ENCODE peak calls at places on chromosomes 11 and 22, in seven cellular contexts. One of them, this sample, is unnamed.

GRCh38 chr11:30914143-30914762 is 328.1 kb upstream of the MPPED2 start:
- DNase-seq in stomach: peak; percentile 52
- DNase-seq in neural progenitor cell: peak; percentile 88
- DNase-seq in left lung: peak; percentile 50
- DNase-seq in colonic mucosa: peak; percentile 31
- DNase-seq in CD8-positive, alpha-beta memory T cell: no peak
- DNase-seq in AG04450: peak; percentile 16
- DNase-seq in this sample: peak; percentile 64

GRCh38 chr11:43852057-43852636 is 28.5 kb upstream of the ALKBH3 start:
- DNase-seq in stomach: peak; percentile 62
- DNase-seq in neural progenitor cell: peak; percentile 80
- DNase-seq in left lung: peak; percentile 34
- DNase-seq in colonic mucosa: peak; percentile 40
- DNase-seq in CD8-positive, alpha-beta memory T cell: peak; percentile 3
- DNase-seq in AG04450: peak; percentile 79
- DNase-seq in this sample: peak; percentile 71

GRCh38 chr11:84675631-84676030 is 951.5 kb downstream of the DLG2 start:
- DNase-seq in stomach: no peak
- DNase-seq in neural progenitor cell: no peak
- DNase-seq in left lung: no peak
- DNase-seq in colonic mucosa: no peak
- DNase-seq in CD8-positive, alpha-beta memory T cell: no peak
- DNase-seq in AG04450: no peak
- DNase-seq in this sample: no peak

GRCh38 chr11:36266767-36267166 is 22.5 kb downstream of the COMMD9 start:
- DNase-seq in stomach: no peak
- DNase-seq in neural progenitor cell: no peak
- DNase-seq in left lung: no peak
- DNase-seq in colonic mucosa: peak; percentile 1
- DNase-seq in CD8-positive, alpha-beta memory T cell: no peak
- DNase-seq in AG04450: no peak
- DNase-seq in this sample: no peak

GRCh38 chr11:123454060-123454651 is 24.1 kb downstream of the GRAMD1B start:
- DNase-seq in stomach: no peak
- DNase-seq in neural progenitor cell: no peak
- DNase-seq in left lung: peak; percentile 42
- DNase-seq in colonic mucosa: no peak
- DNase-seq in CD8-positive, alpha-beta memory T cell: no peak
- DNase-seq in AG04450: no peak
- DNase-seq in this sample: no peak

GRCh38 chr11:59756845-59757244 is 1.7 kb downstream of the STX3 start:
- DNase-seq in stomach: peak; percentile 60
- DNase-seq in neural progenitor cell: no peak
- DNase-seq in left lung: peak; percentile 54
- DNase-seq in colonic mucosa: peak; percentile 78
- DNase-seq in CD8-positive, alpha-beta memory T cell: no peak
- DNase-seq in AG04450: no peak
- DNase-seq in this sample: peak; percentile 45

GRCh38 chr11:2529636-2530035 is 84.8 kb downstream of the KCNQ1 start:
- DNase-seq in stomach: no peak
- DNase-seq in neural progenitor cell: no peak
- DNase-seq in left lung: peak; percentile 31
- DNase-seq in colonic mucosa: no peak
- DNase-seq in CD8-positive, alpha-beta memory T cell: no peak
- DNase-seq in AG04450: no peak
- DNase-seq in this sample: no peak

GRCh38 chr22:46072030-46072881 is 78.1 kb upstream of the PPARA start:
- DNase-seq in stomach: peak; percentile 82
- DNase-seq in neural progenitor cell: peak; percentile 48
- DNase-seq in left lung: peak; percentile 72
- DNase-seq in colonic mucosa: peak; percentile 73
- DNase-seq in CD8-positive, alpha-beta memory T cell: no peak
- DNase-seq in AG04450: no peak
- DNase-seq in this sample: peak; percentile 68

GRCh38 chr22:46723882-46724281 is 14.2 kb downstream of the CERK start:
- DNase-seq in stomach: no peak
- DNase-seq in neural progenitor cell: no peak
- DNase-seq in left lung: no peak
- DNase-seq in colonic mucosa: no peak
- DNase-seq in CD8-positive, alpha-beta memory T cell: no peak
- DNase-seq in AG04450: no peak
- DNase-seq in this sample: no peak

GRCh38 chr22:19717181-19717580 is 2.9 kb downstream of the SEPTIN5 start:
- DNase-seq in stomach: no peak
- DNase-seq in neural progenitor cell: no peak
- DNase-seq in left lung: no peak
- DNase-seq in colonic mucosa: no peak
- DNase-seq in CD8-positive, alpha-beta memory T cell: no peak
- DNase-seq in AG04450: no peak
- DNase-seq in this sample: no peak

GRCh38 chr11:108556019-108556418 is 37.5 kb downstream of the EXPH5 start:
- DNase-seq in stomach: no peak
- DNase-seq in neural progenitor cell: no peak
- DNase-seq in left lung: no peak
- DNase-seq in colonic mucosa: no peak
- DNase-seq in CD8-positive, alpha-beta memory T cell: no peak
- DNase-seq in AG04450: no peak
- DNase-seq in this sample: no peak

GRCh38 chr22:31075961-31076360 is 5.2 kb upstream of the SMTN start:
- DNase-seq in stomach: peak; percentile 50
- DNase-seq in neural progenitor cell: no peak
- DNase-seq in left lung: peak; percentile 88
- DNase-seq in colonic mucosa: peak; percentile 72
- DNase-seq in CD8-positive, alpha-beta memory T cell: no peak
- DNase-seq in AG04450: no peak
- DNase-seq in this sample: peak; percentile 56

GRCh38 chr22:36328635-36329216 is 59.0 kb downstream of the MYH9 start:
- DNase-seq in stomach: peak; percentile 61
- DNase-seq in neural progenitor cell: no peak
- DNase-seq in left lung: peak; percentile 57
- DNase-seq in colonic mucosa: no peak
- DNase-seq in CD8-positive, alpha-beta memory T cell: no peak
- DNase-seq in AG04450: peak; percentile 85
- DNase-seq in this sample: peak; percentile 77

GRCh38 chr11:2555891-2556290 is 111.1 kb downstream of the KCNQ1 start:
- DNase-seq in stomach: no peak
- DNase-seq in neural progenitor cell: no peak
- DNase-seq in left lung: peak; percentile 8
- DNase-seq in colonic mucosa: no peak
- DNase-seq in CD8-positive, alpha-beta memory T cell: no peak
- DNase-seq in AG04450: no peak
- DNase-seq in this sample: no peak

DNA sequence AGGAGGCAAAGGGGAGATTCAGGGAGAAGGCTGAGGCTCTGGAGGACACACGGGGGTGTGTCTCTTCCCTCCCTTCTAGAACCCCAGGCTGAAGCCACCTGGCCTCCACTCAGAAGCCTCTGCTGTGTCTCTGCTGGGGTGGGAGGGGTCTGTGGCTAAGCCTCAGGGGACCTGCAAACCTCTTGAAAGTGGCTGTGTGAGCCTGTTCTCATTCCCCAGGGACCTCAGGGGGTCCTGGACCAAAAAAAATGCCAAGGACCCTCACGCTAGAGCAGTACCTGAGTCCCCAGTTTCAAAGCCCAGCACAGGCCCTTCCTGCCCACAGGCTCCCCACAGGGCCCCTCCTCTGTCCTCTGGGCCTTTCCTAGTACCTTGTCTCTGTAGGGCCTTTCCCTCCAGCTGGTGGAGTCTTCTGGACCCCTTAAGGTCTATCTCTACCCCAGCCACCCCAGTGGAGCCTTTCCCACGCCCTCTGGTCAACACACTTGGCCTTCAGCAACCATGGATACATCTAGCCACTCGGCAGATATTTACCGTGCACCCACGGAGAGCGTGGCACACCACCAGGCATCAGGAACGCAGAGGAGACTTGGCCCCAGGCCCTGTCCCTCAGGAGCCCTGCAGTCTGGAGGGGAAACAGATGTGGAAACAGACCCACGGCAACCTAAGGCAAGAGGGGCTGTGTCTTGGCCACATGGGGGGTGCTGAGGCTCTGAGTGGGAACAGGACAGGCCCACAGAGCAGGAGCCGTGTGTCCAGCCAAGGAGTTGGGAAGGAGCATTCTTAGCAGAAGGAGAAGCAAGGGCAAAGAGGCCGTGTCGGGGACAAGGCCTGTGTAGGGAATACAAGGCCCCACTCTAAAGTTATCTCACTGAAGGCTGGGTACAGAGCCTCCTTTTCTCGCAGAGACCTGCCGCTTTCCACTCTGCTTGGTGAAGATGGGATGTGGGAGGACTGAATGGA is 18.5 kb downstream of the PLA2G6 start:
- DNase-seq in stomach: no peak
- DNase-seq in neural progenitor cell: no peak
- DNase-seq in left lung: no peak
- DNase-seq in colonic mucosa: no peak
- DNase-seq in CD8-positive, alpha-beta memory T cell: no peak
- DNase-seq in AG04450: no peak
- DNase-seq in this sample: no peak
- H3K27ac ChIP-seq in stomach: peak overlapping the region; percentile 25
- H3K27ac ChIP-seq in neural progenitor cell: no peak overlapping the region
- H3K27ac ChIP-seq in left lung: no peak overlapping the region
- H3K27ac ChIP-seq in colonic mucosa: no peak overlapping the region
- H3K27ac ChIP-seq in CD8-positive, alpha-beta memory T cell: no peak overlapping the region
- H3K27ac ChIP-seq in AG04450: no peak overlapping the region
- H3K27ac ChIP-seq in this sample: no peak overlapping the region

DNA sequence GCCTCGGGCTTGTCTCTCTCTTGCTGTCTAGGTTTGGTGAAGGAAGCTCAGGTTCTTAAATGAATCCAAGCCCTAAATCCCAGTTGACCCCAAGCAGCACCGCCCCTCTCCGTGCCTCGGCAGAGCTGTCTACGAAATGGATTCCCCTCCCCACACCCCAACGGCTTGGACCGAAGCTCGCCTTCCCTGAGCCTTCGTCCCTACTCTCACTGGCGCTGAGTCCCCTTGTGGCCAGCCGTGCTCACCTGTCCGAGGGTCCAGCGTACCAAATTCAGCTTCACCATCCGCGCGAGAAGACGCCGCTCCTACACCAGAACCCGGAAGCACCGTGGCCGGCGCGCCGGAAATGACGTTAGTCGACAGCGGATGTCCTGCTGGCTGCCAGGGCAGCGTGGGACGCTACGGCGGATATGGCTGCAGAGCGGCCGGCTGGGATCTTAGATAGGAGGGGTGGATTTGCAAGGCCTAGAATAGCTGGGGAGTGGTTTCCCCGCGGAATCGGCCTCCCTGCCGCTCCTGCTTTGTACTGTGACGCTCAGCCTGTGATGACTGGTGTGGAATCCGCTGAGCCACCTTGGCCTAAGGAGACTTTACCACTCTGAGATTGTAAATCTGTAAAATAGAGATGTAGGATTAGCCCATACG is at the start of gene TFIP11:
- DNase-seq in stomach: peak; percentile 97
- DNase-seq in neural progenitor cell: peak; percentile 97
- DNase-seq in left lung: peak; percentile 94
- DNase-seq in colonic mucosa: peak; percentile 97
- DNase-seq in CD8-positive, alpha-beta memory T cell: peak; percentile 83
- DNase-seq in AG04450: peak; percentile 68
- DNase-seq in this sample: peak; percentile 93
- H3K27ac ChIP-seq in stomach: peak within 1 kb of the TSS; percentile 82
- H3K27ac ChIP-seq in neural progenitor cell: peak within 1 kb of the TSS; percentile 52
- H3K27ac ChIP-seq in left lung: peak within 1 kb of the TSS; percentile 84
- H3K27ac ChIP-seq in colonic mucosa: peak within 1 kb of the TSS; percentile 48
- H3K27ac ChIP-seq in CD8-positive, alpha-beta memory T cell: peak within 1 kb of the TSS; percentile 90
- H3K27ac ChIP-seq in AG04450: no peak within 1 kb of the TSS
- H3K27ac ChIP-seq in this sample: peak within 1 kb of the TSS; percentile 88

GRCh38 chr22:29668681-29669080 is 51.1 kb upstream of the CABP7 start:
- DNase-seq in stomach: no peak
- DNase-seq in neural progenitor cell: no peak
- DNase-seq in left lung: no peak
- DNase-seq in colonic mucosa: no peak
- DNase-seq in CD8-positive, alpha-beta memory T cell: no peak
- DNase-seq in AG04450: no peak
- DNase-seq in this sample: no peak

GRCh38 chr22:29665486-29665885 is 54.3 kb upstream of the CABP7 start:
- DNase-seq in stomach: no peak
- DNase-seq in neural progenitor cell: no peak
- DNase-seq in left lung: no peak
- DNase-seq in colonic mucosa: no peak
- DNase-seq in CD8-positive, alpha-beta memory T cell: no peak
- DNase-seq in AG04450: no peak
- DNase-seq in this sample: no peak

GRCh38 chr22:29661355-29661754 is 57.9 kb downstream of the NF2 start:
- DNase-seq in stomach: no peak
- DNase-seq in neural progenitor cell: no peak
- DNase-seq in left lung: no peak
- DNase-seq in colonic mucosa: no peak
- DNase-seq in CD8-positive, alpha-beta memory T cell: no peak
- DNase-seq in AG04450: no peak
- DNase-seq in this sample: no peak

GRCh38 chr22:29663230-29663826 is 56.5 kb upstream of the CABP7 start:
- DNase-seq in stomach: no peak
- DNase-seq in neural progenitor cell: no peak
- DNase-seq in left lung: no peak
- DNase-seq in colonic mucosa: no peak
- DNase-seq in CD8-positive, alpha-beta memory T cell: no peak
- DNase-seq in AG04450: peak; percentile 1
- DNase-seq in this sample: no peak

GRCh38 chr22:29664731-29665130 is 55.1 kb upstream of the CABP7 start:
- DNase-seq in stomach: no peak
- DNase-seq in neural progenitor cell: no peak
- DNase-seq in left lung: no peak
- DNase-seq in colonic mucosa: no peak
- DNase-seq in CD8-positive, alpha-beta memory T cell: no peak
- DNase-seq in AG04450: no peak
- DNase-seq in this sample: no peak
- H3K27ac ChIP-seq in stomach: no peak overlapping the region
- H3K27ac ChIP-seq in neural progenitor cell: no peak overlapping the region
- H3K27ac ChIP-seq in left lung: no peak overlapping the region
- H3K27ac ChIP-seq in colonic mucosa: no peak overlapping the region
- H3K27ac ChIP-seq in CD8-positive, alpha-beta memory T cell: no peak overlapping the region
- H3K27ac ChIP-seq in AG04450: no peak overlapping the region
- H3K27ac ChIP-seq in this sample: no peak overlapping the region

GRCh38 chr11:14364322-14364721 is 5.3 kb upstream of the RRAS2 start:
- DNase-seq in stomach: no peak
- DNase-seq in neural progenitor cell: no peak
- DNase-seq in left lung: no peak
- DNase-seq in colonic mucosa: no peak
- DNase-seq in CD8-positive, alpha-beta memory T cell: no peak
- DNase-seq in AG04450: no peak
- DNase-seq in this sample: no peak
- H3K27ac ChIP-seq in stomach: peak overlapping the region; percentile 5
- H3K27ac ChIP-seq in neural progenitor cell: no peak overlapping the region
- H3K27ac ChIP-seq in left lung: no peak overlapping the region
- H3K27ac ChIP-seq in colonic mucosa: no peak overlapping the region
- H3K27ac ChIP-seq in CD8-positive, alpha-beta memory T cell: no peak overlapping the region
- H3K27ac ChIP-seq in AG04450: no peak overlapping the region
- H3K27ac ChIP-seq in this sample: no peak overlapping the region

DNA sequence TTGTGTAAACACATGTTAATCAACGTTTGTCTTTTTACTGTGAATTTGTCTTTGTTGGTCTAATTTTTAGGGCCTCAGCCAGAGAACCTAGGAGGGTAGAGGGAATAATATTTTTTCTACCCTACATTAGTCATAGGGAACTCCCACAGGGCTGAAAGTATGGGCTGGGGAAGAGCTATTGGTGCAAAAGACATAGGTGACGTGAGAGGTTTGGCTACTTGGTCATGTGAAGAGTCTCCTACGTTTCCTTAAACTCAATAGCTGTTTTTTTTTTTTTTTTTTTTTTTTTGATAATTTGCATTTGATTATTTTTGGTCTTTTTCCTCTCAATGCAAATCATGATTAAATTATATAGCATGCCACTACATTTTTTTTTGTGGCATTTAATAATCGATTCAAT is 15.9 kb upstream of the MMP7 start:
- DNase-seq in stomach: no peak
- DNase-seq in neural progenitor cell: no peak
- DNase-seq in left lung: no peak
- DNase-seq in colonic mucosa: no peak
- DNase-seq in CD8-positive, alpha-beta memory T cell: no peak
- DNase-seq in AG04450: no peak
- DNase-seq in this sample: no peak
- H3K27ac ChIP-seq in stomach: no peak overlapping the region
- H3K27ac ChIP-seq in neural progenitor cell: no peak overlapping the region
- H3K27ac ChIP-seq in left lung: no peak overlapping the region
- H3K27ac ChIP-seq in colonic mucosa: no peak overlapping the region
- H3K27ac ChIP-seq in CD8-positive, alpha-beta memory T cell: no peak overlapping the region
- H3K27ac ChIP-seq in AG04450: no peak overlapping the region
- H3K27ac ChIP-seq in this sample: no peak overlapping the region